ENCODE peak calls at places on chromosomes 11 and 22, in five cellular contexts. One of them, this sample, is unnamed.

GRCh38 chr11:120548682-120549209 is 37.2 kb downstream of the GRIK4 start:
- DNase-seq in kidney: no peak
- DNase-seq in bronchial epithelial cell: no peak
- DNase-seq in endothelial cell of umbilical vein: no peak
- DNase-seq in AG04450: no peak
- DNase-seq in this sample: no peak

GRCh38 chr11:131568318-131568717 is 197.9 kb downstream of the NTM start:
- DNase-seq in AG04450: no peak
- DNase-seq in kidney: no peak
- DNase-seq in bronchial epithelial cell: no peak
- DNase-seq in endothelial cell of umbilical vein: no peak
- DNase-seq in this sample: no peak

GRCh38 chr11:75063732-75064314 is 32.9 kb downstream of the OR2AT4 start:
- DNase-seq in kidney: no peak
- DNase-seq in endothelial cell of umbilical vein: no peak
- DNase-seq in AG04450: no peak
- DNase-seq in bronchial epithelial cell: no peak
- DNase-seq in this sample: no peak

GRCh38 chr22:49774499-49775151 is 53.0 kb downstream of the BRD1 start:
- DNase-seq in bronchial epithelial cell: no peak
- DNase-seq in AG04450: no peak
- DNase-seq in endothelial cell of umbilical vein: no peak
- DNase-seq in kidney: peak
- DNase-seq in this sample: no peak

GRCh38 chr11:61911124-61911700 is 6.2 kb downstream of the RAB3IL1 start:
- DNase-seq in bronchial epithelial cell: no peak
- DNase-seq in kidney: peak
- DNase-seq in endothelial cell of umbilical vein: no peak
- DNase-seq in AG04450: no peak
- DNase-seq in this sample: no peak

GRCh38 chr22:20298110-20298802 is 21.6 kb downstream of the DGCR6L start:
- DNase-seq in bronchial epithelial cell: no peak
- DNase-seq in endothelial cell of umbilical vein: no peak
- DNase-seq in kidney: no peak
- DNase-seq in AG04450: no peak
- DNase-seq in this sample: no peak

GRCh38 chr11:65128182-65129145 is 5.9 kb downstream of the SYVN1 start:
- DNase-seq in bronchial epithelial cell: no peak
- DNase-seq in kidney: no peak
- DNase-seq in endothelial cell of umbilical vein: no peak
- DNase-seq in AG04450: no peak
- DNase-seq in this sample: no peak

GRCh38 chr11:120660024-120660565 is 148.5 kb downstream of the GRIK4 start:
- DNase-seq in bronchial epithelial cell: peak
- DNase-seq in endothelial cell of umbilical vein: peak
- DNase-seq in kidney: no peak
- DNase-seq in AG04450: no peak
- DNase-seq in this sample: no peak

GRCh38 chr11:20243974-20244373 is 83.7 kb upstream of the DBX1 start:
- DNase-seq in AG04450: no peak
- DNase-seq in bronchial epithelial cell: no peak
- DNase-seq in endothelial cell of umbilical vein: no peak
- DNase-seq in kidney: no peak
- DNase-seq in this sample: no peak

DNA sequence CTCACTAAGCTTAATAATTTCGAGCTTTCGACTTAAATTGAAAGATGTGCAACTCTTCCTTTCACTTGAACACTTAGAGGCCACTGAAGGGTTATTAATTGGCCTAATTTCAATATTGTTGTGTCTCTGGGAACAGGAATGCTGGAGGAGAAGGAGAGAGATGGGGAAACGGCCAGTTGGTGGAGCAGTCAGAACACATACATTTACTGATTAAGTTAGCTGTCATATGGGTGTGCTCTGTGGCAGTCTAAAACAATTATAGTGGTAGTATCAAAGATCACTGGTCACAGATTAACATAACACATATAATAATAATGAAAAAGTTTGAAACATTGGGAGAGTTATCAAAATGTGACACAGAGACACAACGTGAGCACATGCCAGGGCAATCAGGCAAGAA is 106.1 kb downstream of the LRRC32 start:
- DNase-seq in bronchial epithelial cell: no peak
- DNase-seq in endothelial cell of umbilical vein: no peak
- DNase-seq in AG04450: no peak
- DNase-seq in kidney: no peak
- DNase-seq in this sample: no peak
- TF ChIP-seq CTCF in bronchial epithelial cell: no peak
- TF ChIP-seq CTCF in endothelial cell of umbilical vein: no peak
- TF ChIP-seq CTCF in AG04450: no peak
- TF ChIP-seq CTCF in kidney: no peak
- TF ChIP-seq CTCF in this sample: no peak

DNA sequence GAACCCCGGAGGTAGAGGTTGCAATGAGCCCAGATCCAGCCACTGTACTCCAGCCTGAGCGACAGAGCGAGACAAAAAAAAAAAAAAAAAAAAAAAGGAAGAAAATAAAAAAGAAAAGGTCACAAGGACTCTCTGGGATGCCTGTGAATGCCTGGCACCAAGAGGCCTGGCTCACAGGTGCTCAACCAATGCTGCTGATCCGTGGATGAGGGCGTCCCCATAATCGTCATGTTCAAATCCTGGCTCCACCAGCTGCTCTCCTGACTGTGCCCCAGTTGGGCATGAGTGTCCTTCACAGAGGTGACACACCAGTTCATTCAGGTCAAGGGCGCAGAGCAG is 645 bp upstream of the GAS2L1 start:
- DNase-seq in endothelial cell of umbilical vein: no peak
- DNase-seq in kidney: no peak
- DNase-seq in AG04450: no peak
- DNase-seq in bronchial epithelial cell: no peak
- DNase-seq in this sample: no peak
- H3K4me3 ChIP-seq in endothelial cell of umbilical vein: peak
- H3K4me3 ChIP-seq in kidney: peak
- H3K4me3 ChIP-seq in AG04450: peak
- H3K4me3 ChIP-seq in bronchial epithelial cell: no peak
- H3K4me3 ChIP-seq in this sample: no peak

DNA sequence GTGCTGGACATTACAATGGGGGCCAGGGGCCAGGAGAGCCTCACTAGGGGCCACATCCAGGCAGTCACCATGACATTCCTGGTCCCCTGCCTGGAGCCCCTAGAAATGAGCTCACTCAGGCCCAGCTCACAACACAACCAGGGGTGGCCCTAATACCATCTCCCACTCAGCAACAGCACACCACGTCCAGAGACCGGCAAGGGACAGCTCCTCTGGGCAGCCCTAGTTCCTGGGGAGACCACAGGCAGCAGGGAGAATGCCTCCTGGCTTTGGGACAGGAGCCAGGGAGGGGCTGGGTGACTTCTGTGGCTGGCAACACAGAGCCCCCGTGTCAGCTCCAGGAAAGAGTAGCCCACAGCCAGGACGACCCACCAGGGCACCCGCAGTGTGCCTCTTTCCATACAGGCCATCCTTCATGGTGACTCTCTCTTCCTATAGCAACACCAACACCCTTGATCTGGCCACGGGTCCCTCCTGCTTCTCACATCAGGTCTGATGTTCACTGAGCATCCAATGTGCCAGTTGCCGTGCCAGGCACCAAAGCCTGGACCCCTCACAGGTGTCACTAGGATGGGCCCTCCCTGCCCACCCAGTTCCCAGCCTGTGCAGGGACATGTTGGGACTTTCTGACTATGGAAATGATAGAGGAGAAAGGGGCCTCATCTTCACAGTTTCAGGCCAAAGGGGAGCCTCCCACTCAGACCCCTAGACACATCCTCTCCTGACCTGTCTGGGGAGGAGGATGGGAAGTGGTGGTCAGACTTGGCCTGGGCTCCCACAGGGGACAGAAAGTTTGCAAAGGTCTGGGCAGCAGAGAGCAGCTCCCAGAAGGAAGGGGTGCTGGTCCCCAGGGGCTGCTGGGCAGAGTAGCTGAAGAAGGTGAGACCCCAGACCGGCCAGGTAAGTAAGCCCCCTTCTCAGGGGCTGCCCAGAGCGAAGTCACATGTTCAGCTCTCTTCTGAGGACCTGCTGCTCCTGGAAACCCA is 43.2 kb downstream of the IGLL5 start:
- DNase-seq in endothelial cell of umbilical vein: no peak
- DNase-seq in AG04450: no peak
- DNase-seq in kidney: peak
- DNase-seq in bronchial epithelial cell: no peak
- DNase-seq in this sample: no peak
- TF ChIP-seq CTCF in endothelial cell of umbilical vein: no peak
- TF ChIP-seq CTCF in AG04450: no peak
- TF ChIP-seq CTCF in kidney: no peak
- TF ChIP-seq CTCF in bronchial epithelial cell: no peak
- TF ChIP-seq CTCF in this sample: no peak

GRCh38 chr11:96229354-96229973 is 113.5 kb downstream of the MAML2 start:
- DNase-seq in bronchial epithelial cell: no peak
- DNase-seq in kidney: no peak
- DNase-seq in AG04450: no peak
- DNase-seq in endothelial cell of umbilical vein: peak
- DNase-seq in this sample: no peak
- H3K4me3 ChIP-seq in bronchial epithelial cell: no peak
- H3K4me3 ChIP-seq in kidney: no peak
- H3K4me3 ChIP-seq in AG04450: no peak
- H3K4me3 ChIP-seq in endothelial cell of umbilical vein: no peak
- H3K4me3 ChIP-seq in this sample: no peak

GRCh38 chr22:30485362-30485988 is 13.7 kb upstream of the SEC14L3 start:
- DNase-seq in kidney: no peak
- DNase-seq in endothelial cell of umbilical vein: peak
- DNase-seq in AG04450: peak
- DNase-seq in bronchial epithelial cell: peak
- DNase-seq in this sample: no peak
- TF ChIP-seq CTCF in kidney: peak
- TF ChIP-seq CTCF in endothelial cell of umbilical vein: peak
- TF ChIP-seq CTCF in AG04450: peak
- TF ChIP-seq CTCF in bronchial epithelial cell: peak
- TF ChIP-seq CTCF in this sample: peak

DNA sequence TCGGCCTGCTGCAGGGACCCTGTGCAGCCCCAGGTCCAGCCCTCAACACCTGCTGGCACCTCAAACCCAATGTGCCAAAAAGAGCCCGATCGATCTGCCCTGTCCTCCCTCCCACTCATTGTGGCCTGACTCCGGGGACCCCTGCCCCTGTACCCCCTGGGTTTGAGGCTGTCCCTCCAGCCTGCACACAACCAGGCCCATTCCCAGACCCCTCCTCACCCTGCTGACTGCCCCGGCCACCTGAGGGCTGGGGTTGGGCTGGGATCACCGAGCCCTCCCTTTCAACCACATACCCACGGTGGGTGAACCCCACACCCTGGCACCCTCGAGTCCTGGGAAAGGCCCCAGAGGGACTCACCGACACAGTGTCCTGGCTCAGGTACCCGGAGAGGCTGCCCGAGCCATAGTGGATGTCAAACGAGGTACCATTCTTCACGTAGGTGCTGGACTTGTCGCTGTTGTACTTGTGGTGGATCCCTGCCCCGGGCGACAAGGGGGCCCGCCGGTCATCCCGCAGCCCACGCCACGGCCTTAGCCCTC is 5.0 kb downstream of the CTSD start:
- DNase-seq in kidney: peak
- DNase-seq in AG04450: no peak
- DNase-seq in bronchial epithelial cell: no peak
- DNase-seq in endothelial cell of umbilical vein: no peak
- DNase-seq in this sample: no peak
- H3K4me3 ChIP-seq in kidney: no peak
- H3K4me3 ChIP-seq in AG04450: no peak
- H3K4me3 ChIP-seq in bronchial epithelial cell: no peak
- H3K4me3 ChIP-seq in endothelial cell of umbilical vein: no peak
- H3K4me3 ChIP-seq in this sample: no peak

DNA sequence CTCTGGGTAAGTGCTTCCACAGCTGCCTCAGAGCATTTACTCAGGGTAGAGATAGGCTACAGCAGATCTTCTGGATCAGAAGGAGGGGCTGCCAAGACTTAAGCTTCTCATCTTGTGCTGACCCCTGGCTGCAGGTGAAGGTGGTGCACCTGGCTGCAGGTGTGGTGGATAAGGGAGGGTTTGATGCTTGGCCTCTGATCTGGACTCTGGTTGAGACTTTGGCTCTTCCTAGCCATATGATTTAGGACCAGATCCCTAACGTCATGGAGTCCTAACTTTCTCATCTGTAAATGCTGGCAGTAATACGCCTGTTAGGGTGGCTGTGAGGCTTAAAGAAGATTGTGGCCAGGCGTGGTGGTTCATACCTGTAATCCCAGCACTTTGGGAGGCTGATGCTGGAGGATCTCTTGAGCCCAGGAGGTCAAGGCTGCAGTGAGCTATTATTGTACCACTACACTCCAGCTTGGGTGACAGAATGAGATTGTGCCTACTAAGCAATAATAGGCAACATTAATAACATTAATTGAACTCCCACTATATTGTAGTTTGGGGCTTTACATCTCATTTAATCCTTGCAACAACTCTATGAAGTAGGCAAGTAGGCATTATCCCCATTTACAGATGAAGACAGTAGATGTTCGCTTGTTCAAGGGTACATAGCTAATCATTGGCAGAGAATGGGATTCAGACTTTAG is 10.7 kb downstream of the DTX4 start:
- DNase-seq in endothelial cell of umbilical vein: no peak
- DNase-seq in AG04450: no peak
- DNase-seq in bronchial epithelial cell: peak
- DNase-seq in kidney: no peak
- DNase-seq in this sample: no peak
- TF ChIP-seq CTCF in endothelial cell of umbilical vein: no peak
- TF ChIP-seq CTCF in AG04450: peak
- TF ChIP-seq CTCF in bronchial epithelial cell: peak
- TF ChIP-seq CTCF in kidney: peak
- TF ChIP-seq CTCF in this sample: peak

GRCh38 chr11:104106136-104106754 is 57.7 kb downstream of the PDGFD start:
- DNase-seq in endothelial cell of umbilical vein: no peak
- DNase-seq in AG04450: peak
- DNase-seq in kidney: no peak
- DNase-seq in bronchial epithelial cell: no peak
- DNase-seq in this sample: no peak
- H3K4me3 ChIP-seq in endothelial cell of umbilical vein: no peak
- H3K4me3 ChIP-seq in AG04450: no peak
- H3K4me3 ChIP-seq in kidney: no peak
- H3K4me3 ChIP-seq in bronchial epithelial cell: no peak
- H3K4me3 ChIP-seq in this sample: no peak